ENCODE peak calls at places on chromosomes 11 and 22, in five cellular contexts. One of them, this sample, is unnamed. For H3K4me1, the result is how much of the 10 kb centered on the place peaks cover.

GRCh38 chr11:112320668-112321067 is 60.0 kb upstream of the PLET1 start:
- DNase-seq in GM23248: peak
- DNase-seq in tibial artery: peak
- DNase-seq in PC-9: peak
- DNase-seq in heart left ventricle: peak
- DNase-seq in this sample: no peak

GRCh38 chr11:18804621-18805020 is 13.0 kb upstream of the PTPN5 start:
- DNase-seq in GM23248: no peak
- DNase-seq in PC-9: no peak
- DNase-seq in tibial artery: no peak
- DNase-seq in heart left ventricle: no peak
- DNase-seq in this sample: no peak

GRCh38 chr11:17734418-17734911 is at the start of gene KCNC1:
- DNase-seq in tibial artery: peak
- DNase-seq in GM23248: peak
- DNase-seq in heart left ventricle: no peak
- DNase-seq in PC-9: no peak
- DNase-seq in this sample: peak

GRCh38 chr11:112961146-112961668 is at the start of gene NCAM1:
- DNase-seq in heart left ventricle: peak
- DNase-seq in tibial artery: no peak
- DNase-seq in PC-9: peak
- DNase-seq in GM23248: peak
- DNase-seq in this sample: no peak

GRCh38 chr22:19879996-19880785 is 25.5 kb upstream of the GNB1L start:
- DNase-seq in heart left ventricle: peak
- DNase-seq in PC-9: no peak
- DNase-seq in tibial artery: peak
- DNase-seq in GM23248: no peak
- DNase-seq in this sample: no peak

GRCh38 chr11:24509114-24509513 is 12.3 kb downstream of the LUZP2 start:
- DNase-seq in heart left ventricle: no peak
- DNase-seq in tibial artery: no peak
- DNase-seq in GM23248: peak
- DNase-seq in PC-9: no peak
- DNase-seq in this sample: no peak

GRCh38 chr22:29359469-29359868 is 28.9 kb downstream of the AP1B1 start:
- DNase-seq in tibial artery: no peak
- DNase-seq in GM23248: peak
- DNase-seq in heart left ventricle: peak
- DNase-seq in PC-9: peak
- DNase-seq in this sample: peak

GRCh38 chr22:19046719-19047609 is 75.2 kb downstream of the DGCR2 start:
- DNase-seq in GM23248: no peak
- DNase-seq in PC-9: no peak
- DNase-seq in tibial artery: peak
- DNase-seq in heart left ventricle: no peak
- DNase-seq in this sample: no peak

GRCh38 chr11:64074239-64074638 is 38.5 kb downstream of the FLRT1 start:
- DNase-seq in tibial artery: no peak
- DNase-seq in heart left ventricle: no peak
- DNase-seq in GM23248: peak
- DNase-seq in PC-9: no peak
- DNase-seq in this sample: no peak

GRCh38 chr11:41058138-41058537 is 401.3 kb downstream of the LRRC4C start:
- DNase-seq in PC-9: no peak
- DNase-seq in tibial artery: no peak
- DNase-seq in GM23248: no peak
- DNase-seq in heart left ventricle: no peak
- DNase-seq in this sample: no peak

GRCh38 chr11:112174789-112175595 is at the start of gene BCO2:
- DNase-seq in heart left ventricle: peak
- DNase-seq in tibial artery: peak
- DNase-seq in GM23248: peak
- DNase-seq in PC-9: peak
- DNase-seq in this sample: peak

GRCh38 chr11:10282121-10282520 is 11.9 kb downstream of the SBF2 start:
- DNase-seq in PC-9: no peak
- DNase-seq in GM23248: no peak
- DNase-seq in heart left ventricle: no peak
- DNase-seq in tibial artery: no peak
- DNase-seq in this sample: no peak

GRCh38 chr11:30172872-30173271 is 57.9 kb upstream of the FSHB start:
- DNase-seq in GM23248: no peak
- DNase-seq in PC-9: no peak
- DNase-seq in tibial artery: no peak
- DNase-seq in heart left ventricle: no peak
- DNase-seq in this sample: no peak

GRCh38 chr22:31497148-31497938 is 1.0 kb downstream of the SFI1 start:
- DNase-seq in PC-9: no peak
- DNase-seq in tibial artery: no peak
- DNase-seq in GM23248: no peak
- DNase-seq in heart left ventricle: no peak
- DNase-seq in this sample: no peak

GRCh38 chr11:113260096-113260425 is 54.3 kb upstream of the TTC12 start:
- DNase-seq in tibial artery: no peak
- DNase-seq in GM23248: no peak
- DNase-seq in PC-9: no peak
- DNase-seq in heart left ventricle: no peak
- DNase-seq in this sample: no peak

GRCh38 chr11:11463397-11463796 is 110.3 kb upstream of the CSNK2A3 start:
- DNase-seq in GM23248: peak
- DNase-seq in tibial artery: no peak
- DNase-seq in PC-9: no peak
- DNase-seq in heart left ventricle: no peak
- DNase-seq in this sample: no peak

GRCh38 chr22:39308614-39309363 is 10.6 kb downstream of the RPL3 start:
- DNase-seq in heart left ventricle: no peak
- DNase-seq in GM23248: peak
- DNase-seq in tibial artery: peak
- DNase-seq in PC-9: peak
- DNase-seq in this sample: no peak

GRCh38 chr11:2377511-2378443 is 667 bp downstream of the CD81 start:
- DNase-seq in heart left ventricle: peak
- DNase-seq in GM23248: peak
- DNase-seq in tibial artery: peak
- DNase-seq in PC-9: peak
- DNase-seq in this sample: peak

GRCh38 chr22:19640306-19640705 is 74.0 kb upstream of the SEPTIN5 start:
- DNase-seq in tibial artery: peak
- DNase-seq in PC-9: no peak
- DNase-seq in GM23248: no peak
- DNase-seq in heart left ventricle: no peak
- DNase-seq in this sample: no peak

GRCh38 chr11:833849-834311 is 1.1 kb downstream of the CD151 start:
- DNase-seq in tibial artery: peak
- DNase-seq in heart left ventricle: no peak
- DNase-seq in PC-9: no peak
- DNase-seq in GM23248: peak
- DNase-seq in this sample: no peak

GRCh38 chr11:28153586-28153985 is 45.4 kb downstream of the METTL15 start:
- DNase-seq in tibial artery: no peak
- DNase-seq in GM23248: peak
- DNase-seq in heart left ventricle: no peak
- DNase-seq in PC-9: no peak
- DNase-seq in this sample: no peak

GRCh38 chr11:90722552-90723190 is 499.8 kb upstream of the CHORDC1 start:
- DNase-seq in PC-9: no peak
- DNase-seq in tibial artery: no peak
- DNase-seq in heart left ventricle: no peak
- DNase-seq in GM23248: no peak
- DNase-seq in this sample: no peak

GRCh38 chr11:16604784-16605439 is 133.5 kb upstream of the C11orf58 start:
- DNase-seq in PC-9: peak
- DNase-seq in tibial artery: peak
- DNase-seq in GM23248: peak
- DNase-seq in heart left ventricle: peak
- DNase-seq in this sample: no peak

GRCh38 chr11:111526501-111526900 is 11.9 kb downstream of the HOATZ start:
- DNase-seq in heart left ventricle: no peak
- DNase-seq in PC-9: peak
- DNase-seq in tibial artery: no peak
- DNase-seq in GM23248: peak
- DNase-seq in this sample: no peak

GRCh38 chr11:93487032-93487483 is 56.1 kb downstream of the SMCO4 start:
- DNase-seq in PC-9: no peak
- DNase-seq in heart left ventricle: no peak
- DNase-seq in tibial artery: no peak
- DNase-seq in GM23248: no peak
- DNase-seq in this sample: no peak

GRCh38 chr22:42615092-42615859 is 593 bp upstream of the POLDIP3 start:
- DNase-seq in heart left ventricle: peak
- DNase-seq in GM23248: peak
- DNase-seq in PC-9: peak
- DNase-seq in tibial artery: peak
- DNase-seq in this sample: peak
- H3K4me3 ChIP-seq in heart left ventricle: peak
- H3K4me3 ChIP-seq in GM23248: peak
- H3K4me3 ChIP-seq in PC-9: peak
- H3K4me3 ChIP-seq in tibial artery: peak
- H3K4me3 ChIP-seq in this sample: peak

GRCh38 chr22:43852605-43853327 is 9.5 kb downstream of the SULT4A1 start:
- DNase-seq in PC-9: no peak
- DNase-seq in tibial artery: peak
- DNase-seq in heart left ventricle: peak
- DNase-seq in GM23248: no peak
- DNase-seq in this sample: no peak
- H3K4me1 ChIP-seq in PC-9: under half
- H3K4me1 ChIP-seq in tibial artery: under half
- H3K4me1 ChIP-seq in heart left ventricle: under half
- H3K4me1 ChIP-seq in GM23248: under half
- H3K4me1 ChIP-seq in this sample: under half

GRCh38 chr11:126523441-126523840 is 168.0 kb downstream of the ST3GAL4 start:
- DNase-seq in heart left ventricle: no peak
- DNase-seq in tibial artery: no peak
- DNase-seq in PC-9: no peak
- DNase-seq in GM23248: no peak
- DNase-seq in this sample: no peak
- H3K4me3 ChIP-seq in heart left ventricle: no peak
- H3K4me3 ChIP-seq in tibial artery: no peak
- H3K4me3 ChIP-seq in PC-9: no peak
- H3K4me3 ChIP-seq in GM23248: no peak
- H3K4me3 ChIP-seq in this sample: no peak

GRCh38 chr22:46607483-46608114 is 12.6 kb upstream of the GRAMD4 start:
- DNase-seq in heart left ventricle: no peak
- DNase-seq in GM23248: no peak
- DNase-seq in tibial artery: no peak
- DNase-seq in PC-9: no peak
- DNase-seq in this sample: no peak

GRCh38 chr22:46602025-46602424 is 18.2 kb upstream of the GRAMD4 start:
- DNase-seq in tibial artery: no peak
- DNase-seq in PC-9: no peak
- DNase-seq in heart left ventricle: no peak
- DNase-seq in GM23248: no peak
- DNase-seq in this sample: no peak

GRCh38 chr22:46605117-46605516 is 15.1 kb upstream of the GRAMD4 start:
- DNase-seq in GM23248: no peak
- DNase-seq in tibial artery: no peak
- DNase-seq in heart left ventricle: no peak
- DNase-seq in PC-9: no peak
- DNase-seq in this sample: no peak

GRCh38 chr22:46606886-46607285 is 13.3 kb upstream of the GRAMD4 start:
- DNase-seq in tibial artery: no peak
- DNase-seq in heart left ventricle: no peak
- DNase-seq in GM23248: no peak
- DNase-seq in PC-9: no peak
- DNase-seq in this sample: no peak

GRCh38 chr22:46604306-46604690 is 15.9 kb upstream of the GRAMD4 start:
- DNase-seq in PC-9: no peak
- DNase-seq in tibial artery: no peak
- DNase-seq in heart left ventricle: no peak
- DNase-seq in GM23248: no peak
- DNase-seq in this sample: peak
- H3K4me1 ChIP-seq in PC-9: under half
- H3K4me1 ChIP-seq in tibial artery: under half
- H3K4me1 ChIP-seq in heart left ventricle: under half
- H3K4me1 ChIP-seq in GM23248: under half
- H3K4me1 ChIP-seq in this sample: under half

DNA sequence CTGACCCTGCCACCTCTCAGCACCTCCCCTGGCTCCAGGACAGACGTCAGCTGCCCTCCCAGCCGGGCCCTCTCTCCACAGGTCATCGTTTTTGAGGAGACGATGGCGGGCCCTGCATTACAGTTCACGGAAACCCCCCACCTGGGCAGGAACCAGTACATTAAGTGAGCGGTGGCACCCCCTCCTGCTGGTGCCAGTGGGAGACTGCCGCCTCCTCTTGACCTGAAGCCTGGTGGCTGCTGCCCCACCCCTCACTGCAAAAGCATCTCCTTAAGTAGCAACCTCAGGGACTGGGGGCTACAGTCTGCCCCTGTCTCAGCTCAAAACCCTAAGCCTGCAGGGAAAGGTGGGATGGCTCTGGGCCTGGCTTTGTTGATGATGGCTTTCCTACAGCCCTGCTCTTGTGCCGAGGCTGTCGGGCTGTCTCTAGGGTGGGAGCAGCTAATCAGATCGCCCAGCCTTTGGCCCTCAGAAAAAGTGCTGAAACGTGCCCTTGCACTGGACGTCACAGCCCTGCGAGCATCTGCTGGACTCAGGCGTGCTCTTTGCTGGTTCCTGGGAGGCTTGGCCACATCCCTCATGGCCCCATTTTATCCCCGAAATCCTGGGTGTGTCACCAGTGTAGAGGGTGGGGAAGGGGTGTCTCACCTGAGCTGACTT is 37.0 kb downstream of the B3GAT1 start:
- DNase-seq in tibial artery: no peak
- DNase-seq in GM23248: no peak
- DNase-seq in PC-9: no peak
- DNase-seq in heart left ventricle: no peak
- DNase-seq in this sample: no peak
- H3K4me3 ChIP-seq in tibial artery: no peak
- H3K4me3 ChIP-seq in GM23248: no peak
- H3K4me3 ChIP-seq in PC-9: no peak
- H3K4me3 ChIP-seq in heart left ventricle: no peak
- H3K4me3 ChIP-seq in this sample: no peak

DNA sequence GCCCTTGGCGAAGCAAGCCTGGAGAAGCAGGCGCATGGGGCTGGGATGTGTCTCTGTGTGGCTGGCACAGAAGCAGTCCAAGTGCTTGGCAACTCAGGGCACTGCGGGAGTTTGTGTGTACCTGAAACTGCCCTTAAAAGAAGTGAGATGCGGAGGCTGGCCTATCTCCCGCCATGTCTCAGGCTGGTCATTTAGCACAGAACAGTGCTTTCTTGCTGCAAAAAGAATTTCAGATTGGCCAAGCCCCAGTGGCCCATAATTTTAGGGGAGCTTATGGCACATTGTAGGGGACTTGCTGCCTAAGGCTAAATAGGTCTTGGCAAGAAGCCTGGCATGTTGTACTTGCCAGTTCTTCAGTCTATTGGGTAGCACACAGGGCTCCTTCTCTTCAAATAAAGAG is 16.4 kb downstream of the EHF start:
- DNase-seq in tibial artery: no peak
- DNase-seq in PC-9: no peak
- DNase-seq in GM23248: no peak
- DNase-seq in heart left ventricle: no peak
- DNase-seq in this sample: no peak
- H3K4me1 ChIP-seq in tibial artery: under half
- H3K4me1 ChIP-seq in PC-9: half or more
- H3K4me1 ChIP-seq in GM23248: under half
- H3K4me1 ChIP-seq in heart left ventricle: under half
- H3K4me1 ChIP-seq in this sample: under half

This sample was measured in Karpas-422.